ENCODE peak calls at places on chromosome 18, in seven cellular contexts. One of them, this sample, is unnamed.

GRCh38 chr18:76521367-76521766 is 26.3 kb upstream of the ZNF516 start:
- DNase-seq in DND-41: no peak
- DNase-seq in IMR-90: no peak
- DNase-seq in neural progenitor cell: no peak
- DNase-seq in PC-3: no peak
- DNase-seq in GM12878: no peak
- DNase-seq in SK-N-SH: no peak
- DNase-seq in this sample: no peak

GRCh38 chr18:46239549-46239948 is 135.4 kb downstream of the HAUS1 start:
- DNase-seq in DND-41: no peak
- DNase-seq in IMR-90: no peak
- DNase-seq in neural progenitor cell: no peak
- DNase-seq in PC-3: no peak
- DNase-seq in GM12878: no peak
- DNase-seq in SK-N-SH: no peak
- DNase-seq in this sample: no peak

GRCh38 chr18:5309888-5310470 is 14.5 kb upstream of the ZBTB14 start:
- DNase-seq in DND-41: peak; percentile 57
- DNase-seq in IMR-90: no peak
- DNase-seq in neural progenitor cell: no peak
- DNase-seq in PC-3: no peak
- DNase-seq in GM12878: peak; percentile 48
- DNase-seq in SK-N-SH: no peak
- DNase-seq in this sample: peak; percentile 62

GRCh38 chr18:59921384-59921891 is 21.6 kb downstream of the PMAIP1 start:
- DNase-seq in DND-41: peak; percentile 81
- DNase-seq in IMR-90: no peak
- DNase-seq in neural progenitor cell: no peak
- DNase-seq in PC-3: peak; percentile 59
- DNase-seq in GM12878: no peak
- DNase-seq in SK-N-SH: no peak
- DNase-seq in this sample: no peak

GRCh38 chr18:78659748-78660147 is 319.9 kb upstream of the SALL3 start:
- DNase-seq in DND-41: peak; percentile 35
- DNase-seq in IMR-90: no peak
- DNase-seq in neural progenitor cell: peak; percentile 67
- DNase-seq in PC-3: no peak
- DNase-seq in GM12878: no peak
- DNase-seq in SK-N-SH: peak; percentile 59
- DNase-seq in this sample: no peak

GRCh38 chr18:8139971-8140406 is 469.2 kb upstream of the RAB12 start:
- DNase-seq in DND-41: no peak
- DNase-seq in IMR-90: no peak
- DNase-seq in neural progenitor cell: no peak
- DNase-seq in PC-3: no peak
- DNase-seq in GM12878: no peak
- DNase-seq in SK-N-SH: no peak
- DNase-seq in this sample: no peak

GRCh38 chr18:25349926-25350560 is 1.9 kb downstream of the ZNF521 start:
- DNase-seq in DND-41: no peak
- DNase-seq in IMR-90: peak; percentile 13
- DNase-seq in neural progenitor cell: peak; percentile 74
- DNase-seq in PC-3: no peak
- DNase-seq in GM12878: no peak
- DNase-seq in SK-N-SH: peak; percentile 58
- DNase-seq in this sample: no peak

GRCh38 chr18:26133652-26134051 is at the start of gene PSMA8:
- DNase-seq in DND-41: no peak
- DNase-seq in IMR-90: no peak
- DNase-seq in neural progenitor cell: peak; percentile 17
- DNase-seq in PC-3: no peak
- DNase-seq in GM12878: no peak
- DNase-seq in SK-N-SH: no peak
- DNase-seq in this sample: no peak

GRCh38 chr18:62797329-62797728 is 82.0 kb downstream of the PHLPP1 start:
- DNase-seq in DND-41: no peak
- DNase-seq in IMR-90: no peak
- DNase-seq in neural progenitor cell: no peak
- DNase-seq in PC-3: no peak
- DNase-seq in GM12878: no peak
- DNase-seq in SK-N-SH: no peak
- DNase-seq in this sample: no peak

GRCh38 chr18:51041677-51042076 is 11.7 kb downstream of the SMAD4 start:
- DNase-seq in DND-41: no peak
- DNase-seq in IMR-90: no peak
- DNase-seq in neural progenitor cell: no peak
- DNase-seq in PC-3: no peak
- DNase-seq in GM12878: no peak
- DNase-seq in SK-N-SH: no peak
- DNase-seq in this sample: no peak
- H4K20me1 ChIP-seq in DND-41: peaks cover 92% of the 10 kb centered on the region
- H4K20me1 ChIP-seq in IMR-90: peaks cover 90% of the 10 kb centered on the region
- H4K20me1 ChIP-seq in neural progenitor cell: peaks cover 99% of the 10 kb centered on the region
- H4K20me1 ChIP-seq in PC-3: no peaks in the 10 kb centered on the region
- H4K20me1 ChIP-seq in GM12878: no peaks in the 10 kb centered on the region
- H4K20me1 ChIP-seq in SK-N-SH: peaks cover 94% of the 10 kb centered on the region
- H4K20me1 ChIP-seq in this sample: no peaks in the 10 kb centered on the region

GRCh38 chr18:9148239-9148552 is 11.6 kb downstream of the ANKRD12 start:
- DNase-seq in DND-41: no peak
- DNase-seq in IMR-90: no peak
- DNase-seq in neural progenitor cell: no peak
- DNase-seq in PC-3: no peak
- DNase-seq in GM12878: no peak
- DNase-seq in SK-N-SH: no peak
- DNase-seq in this sample: no peak
- TF ChIP-seq CTCF in DND-41: no peak
- TF ChIP-seq CTCF in IMR-90: no peak
- TF ChIP-seq CTCF in neural progenitor cell: no peak
- TF ChIP-seq CTCF in PC-3: no peak
- TF ChIP-seq CTCF in GM12878: no peak
- TF ChIP-seq CTCF in SK-N-SH: no peak
- TF ChIP-seq CTCF in this sample: no peak

GRCh38 chr18:499351-500229 is 911 bp downstream of the COLEC12 start:
- DNase-seq in DND-41: no peak
- DNase-seq in IMR-90: peak; percentile 85
- DNase-seq in neural progenitor cell: peak; percentile 33
- DNase-seq in PC-3: peak; percentile 52
- DNase-seq in GM12878: no peak
- DNase-seq in SK-N-SH: peak; percentile 87
- DNase-seq in this sample: no peak

GRCh38 chr18:501406-501714 is 859 bp upstream of the COLEC12 start:
- DNase-seq in DND-41: no peak
- DNase-seq in IMR-90: no peak
- DNase-seq in neural progenitor cell: peak; percentile 44
- DNase-seq in PC-3: no peak
- DNase-seq in GM12878: no peak
- DNase-seq in SK-N-SH: no peak
- DNase-seq in this sample: no peak

GRCh38 chr18:498901-499300 is 1.6 kb downstream of the COLEC12 start:
- DNase-seq in DND-41: no peak
- DNase-seq in IMR-90: no peak
- DNase-seq in neural progenitor cell: no peak
- DNase-seq in PC-3: no peak
- DNase-seq in GM12878: no peak
- DNase-seq in SK-N-SH: no peak
- DNase-seq in this sample: no peak

GRCh38 chr18:500556-501405 is at the start of gene COLEC12:
- DNase-seq in DND-41: no peak
- DNase-seq in IMR-90: no peak
- DNase-seq in neural progenitor cell: peak; percentile 87
- DNase-seq in PC-3: no peak
- DNase-seq in GM12878: no peak
- DNase-seq in SK-N-SH: peak; percentile 69
- DNase-seq in this sample: no peak

GRCh38 chr18:500230-500555 is 308 bp downstream of the COLEC12 start:
- DNase-seq in DND-41: no peak
- DNase-seq in IMR-90: no peak
- DNase-seq in neural progenitor cell: peak; percentile 56
- DNase-seq in PC-3: no peak
- DNase-seq in GM12878: no peak
- DNase-seq in SK-N-SH: peak; percentile 64
- DNase-seq in this sample: no peak
- H3K4me3 ChIP-seq in DND-41: no peak overlapping the region
- H3K4me3 ChIP-seq in IMR-90: peak overlapping the region; percentile 35
- H3K4me3 ChIP-seq in neural progenitor cell: peak overlapping the region; percentile 74
- H3K4me3 ChIP-seq in PC-3: peak overlapping the region; percentile 44
- H3K4me3 ChIP-seq in GM12878: no peak overlapping the region
- H3K4me3 ChIP-seq in SK-N-SH: peak overlapping the region; percentile 57
- H3K4me3 ChIP-seq in this sample: no peak overlapping the region

GRCh38 chr18:48932822-48933510 is 17.8 kb downstream of the SMAD7 start:
- DNase-seq in DND-41: peak; percentile 37
- DNase-seq in IMR-90: no peak
- DNase-seq in neural progenitor cell: no peak
- DNase-seq in PC-3: no peak
- DNase-seq in GM12878: no peak
- DNase-seq in SK-N-SH: no peak
- DNase-seq in this sample: peak; percentile 50
- H4K20me1 ChIP-seq in DND-41: peaks cover 2% of the 10 kb centered on the region
- H4K20me1 ChIP-seq in IMR-90: peaks cover 94% of the 10 kb centered on the region
- H4K20me1 ChIP-seq in neural progenitor cell: peaks cover 7% of the 10 kb centered on the region
- H4K20me1 ChIP-seq in PC-3: no peaks in the 10 kb centered on the region
- H4K20me1 ChIP-seq in GM12878: no peaks in the 10 kb centered on the region
- H4K20me1 ChIP-seq in SK-N-SH: peaks cover 96% of the 10 kb centered on the region
- H4K20me1 ChIP-seq in this sample: no peaks in the 10 kb centered on the region

GRCh38 chr18:293557-293956 is 25.7 kb upstream of the THOC1 start:
- DNase-seq in DND-41: no peak
- DNase-seq in IMR-90: peak; percentile 29
- DNase-seq in neural progenitor cell: no peak
- DNase-seq in PC-3: no peak
- DNase-seq in GM12878: no peak
- DNase-seq in SK-N-SH: no peak
- DNase-seq in this sample: no peak
- TF ChIP-seq CTCF in DND-41: no peak
- TF ChIP-seq CTCF in IMR-90: no peak
- TF ChIP-seq CTCF in neural progenitor cell: no peak
- TF ChIP-seq CTCF in PC-3: no peak
- TF ChIP-seq CTCF in GM12878: no peak
- TF ChIP-seq CTCF in SK-N-SH: peak; percentile 16
- TF ChIP-seq CTCF in this sample: no peak

DNA sequence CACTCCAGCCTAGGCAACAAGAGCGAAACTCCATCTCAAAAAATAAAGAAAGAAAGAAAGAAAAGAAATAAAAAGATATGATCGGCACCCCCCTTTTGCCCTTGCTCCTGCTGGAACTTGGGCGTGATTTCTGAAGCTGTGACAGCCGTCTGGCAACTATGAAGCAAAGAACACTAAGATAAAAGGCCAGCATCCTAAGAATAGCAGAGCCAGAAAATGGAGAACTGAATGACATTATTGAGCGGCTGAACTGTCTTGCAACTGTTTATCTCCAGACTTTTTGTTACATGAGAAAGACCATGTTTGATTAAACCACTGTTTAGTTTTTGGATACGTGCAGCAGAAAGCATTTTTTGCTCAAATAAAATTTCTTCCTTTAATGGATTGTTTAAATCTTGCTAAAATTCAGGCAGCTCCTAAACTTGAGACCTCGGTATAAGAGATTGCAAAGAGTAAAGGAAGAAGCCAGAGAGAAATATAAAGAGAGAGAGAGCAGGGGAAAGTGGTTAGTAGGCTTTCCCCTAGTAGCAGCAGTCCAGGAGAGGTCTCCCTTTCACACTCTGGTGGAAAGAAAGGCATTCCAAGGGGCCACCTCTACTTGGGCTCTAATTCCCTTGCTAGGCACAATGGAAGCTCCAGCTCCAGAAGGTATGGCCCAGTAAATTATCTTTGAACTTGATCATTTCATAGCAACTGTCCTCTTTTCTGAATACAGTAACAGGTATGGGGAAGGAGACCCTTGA is 8.2 kb upstream of the MBD2 start:
- DNase-seq in DND-41: no peak
- DNase-seq in IMR-90: no peak
- DNase-seq in neural progenitor cell: peak; percentile 40
- DNase-seq in PC-3: no peak
- DNase-seq in GM12878: no peak
- DNase-seq in SK-N-SH: no peak
- DNase-seq in this sample: no peak
- H3K4me3 ChIP-seq in DND-41: no peak overlapping the region
- H3K4me3 ChIP-seq in IMR-90: no peak overlapping the region
- H3K4me3 ChIP-seq in neural progenitor cell: no peak overlapping the region
- H3K4me3 ChIP-seq in PC-3: no peak overlapping the region
- H3K4me3 ChIP-seq in GM12878: no peak overlapping the region
- H3K4me3 ChIP-seq in SK-N-SH: no peak overlapping the region
- H3K4me3 ChIP-seq in this sample: no peak overlapping the region

GRCh38 chr18:58319719-58320118 is 275.7 kb downstream of the NEDD4L start:
- DNase-seq in DND-41: no peak
- DNase-seq in IMR-90: no peak
- DNase-seq in neural progenitor cell: no peak
- DNase-seq in PC-3: no peak
- DNase-seq in GM12878: no peak
- DNase-seq in SK-N-SH: no peak
- DNase-seq in this sample: no peak
- H4K20me1 ChIP-seq in DND-41: no peaks in the 10 kb centered on the region
- H4K20me1 ChIP-seq in IMR-90: no peaks in the 10 kb centered on the region
- H4K20me1 ChIP-seq in neural progenitor cell: peaks cover 3% of the 10 kb centered on the region
- H4K20me1 ChIP-seq in PC-3: no peaks in the 10 kb centered on the region
- H4K20me1 ChIP-seq in GM12878: no peaks in the 10 kb centered on the region
- H4K20me1 ChIP-seq in SK-N-SH: no peaks in the 10 kb centered on the region
- H4K20me1 ChIP-seq in this sample: no peaks in the 10 kb centered on the region

GRCh38 chr18:56000041-56000440 is 412.0 kb upstream of the TCF4 start:
- DNase-seq in DND-41: no peak
- DNase-seq in IMR-90: no peak
- DNase-seq in neural progenitor cell: no peak
- DNase-seq in PC-3: no peak
- DNase-seq in GM12878: no peak
- DNase-seq in SK-N-SH: no peak
- DNase-seq in this sample: no peak

GRCh38 chr18:55999641-56000040 is 411.6 kb upstream of the TCF4 start:
- DNase-seq in DND-41: no peak
- DNase-seq in IMR-90: no peak
- DNase-seq in neural progenitor cell: peak; percentile 49
- DNase-seq in PC-3: no peak
- DNase-seq in GM12878: no peak
- DNase-seq in SK-N-SH: no peak
- DNase-seq in this sample: no peak

GRCh38 chr18:56003009-56003408 is 415.0 kb upstream of the TCF4 start:
- DNase-seq in DND-41: no peak
- DNase-seq in IMR-90: no peak
- DNase-seq in neural progenitor cell: peak; percentile 83
- DNase-seq in PC-3: no peak
- DNase-seq in GM12878: no peak
- DNase-seq in SK-N-SH: no peak
- DNase-seq in this sample: no peak

GRCh38 chr18:56003651-56004050 is 415.7 kb upstream of the TCF4 start:
- DNase-seq in DND-41: no peak
- DNase-seq in IMR-90: no peak
- DNase-seq in neural progenitor cell: peak; percentile 35
- DNase-seq in PC-3: no peak
- DNase-seq in GM12878: no peak
- DNase-seq in SK-N-SH: no peak
- DNase-seq in this sample: no peak

DNA sequence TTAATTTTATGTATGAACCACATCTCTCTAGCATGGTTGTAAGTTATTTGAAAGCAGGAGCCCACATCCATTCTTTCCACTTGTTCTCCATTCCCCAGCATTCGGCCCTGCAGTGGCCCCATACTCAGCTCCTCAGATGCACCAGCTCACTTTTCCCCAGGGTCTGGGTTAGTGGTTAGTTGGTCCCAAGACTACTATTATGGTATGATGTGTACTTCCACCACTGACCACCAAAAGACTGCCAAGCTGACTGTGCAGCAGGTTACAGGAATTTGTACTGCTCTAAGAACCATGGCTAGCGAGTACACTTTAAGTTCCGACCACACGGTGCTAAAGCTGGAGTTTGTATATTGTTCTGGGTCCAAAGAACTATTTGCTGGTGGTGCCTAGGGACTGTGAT is 413.6 kb upstream of the TCF4 start:
- DNase-seq in DND-41: no peak
- DNase-seq in IMR-90: no peak
- DNase-seq in neural progenitor cell: no peak
- DNase-seq in PC-3: no peak
- DNase-seq in GM12878: no peak
- DNase-seq in SK-N-SH: no peak
- DNase-seq in this sample: no peak
- TF ChIP-seq CTCF in DND-41: no peak
- TF ChIP-seq CTCF in IMR-90: no peak
- TF ChIP-seq CTCF in neural progenitor cell: no peak
- TF ChIP-seq CTCF in PC-3: no peak
- TF ChIP-seq CTCF in GM12878: no peak
- TF ChIP-seq CTCF in SK-N-SH: no peak
- TF ChIP-seq CTCF in this sample: no peak